ENCODE peak calls at places on chromosomes 3 and 15, in seven cellular contexts. T, B, D, U, H, A and M are unnamed samples.

GRCh38 chr3:13706886-13707285 is 158.0 kb downstream of the FBLN2 start:
- DNase-seq in A (no peak), D (no peak), U (peak; percentile 3), B (no peak), H (no peak), T (no peak), M (no peak)

GRCh38 chr3:158991146-158991705 is 189.4 kb downstream of the MFSD1 start:
- DNase-seq in U (no peak), A (no peak), D (no peak), B (peak; percentile 92), T (no peak), H (peak; percentile 94), M (no peak)

GRCh38 chr15:49492834-49493233 is 69.8 kb downstream of the FGF7 start:
- DNase-seq in H (no peak), D (peak; percentile 4), T (no peak), B (no peak), U (no peak), A (no peak), M (no peak)

GRCh38 chr3:162704991-162705390 is 1208.4 kb downstream of the OTOL1 start:
- DNase-seq in U (no peak), D (no peak), H (no peak), A (no peak), T (no peak), B (no peak), M (no peak)

GRCh38 chr3:134406331-134407246 is 32.3 kb upstream of the AMOTL2 start:
- DNase-seq in T (no peak), H (peak; percentile 88), D (no peak), B (peak; percentile 55), U (peak; percentile 31), A (no peak), M (no peak)

GRCh38 chr3:178083906-178084823 is 452.1 kb upstream of the KCNMB2 start:
- DNase-seq in B (peak; percentile 31), D (peak; percentile 2), T (no peak), A (no peak), U (no peak), H (peak; percentile 70), M (no peak)

GRCh38 chr3:30912304-30912703 is 17.8 kb upstream of the GADL1 start:
- DNase-seq in B (no peak), D (no peak), U (no peak), T (no peak), H (no peak), A (no peak), M (no peak)

GRCh38 chr3:105944281-105944680 is 75.5 kb upstream of the CBLB start:
- DNase-seq in T (no peak), H (no peak), A (no peak), D (no peak), B (no peak), U (no peak), M (no peak)

GRCh38 chr15:38030609-38031008 is 96.2 kb downstream of the TMCO5A start:
- DNase-seq in B (no peak), D (no peak), T (no peak), H (no peak), A (no peak), U (no peak), M (no peak)

GRCh38 chr15:23548071-23548470 is 17.4 kb upstream of the MKRN3 start:
- DNase-seq in B (no peak), H (no peak), A (no peak), U (no peak), T (no peak), D (no peak), M (no peak)

GRCh38 chr3:52524752-52525661 is 8.7 kb downstream of the NT5DC2 start:
- DNase-seq in H (no peak), U (no peak), T (no peak), D (no peak), A (no peak), B (no peak), M (no peak)

GRCh38 chr15:61987824-61988223 is 72.4 kb downstream of the VPS13C start:
- DNase-seq in H (no peak), A (no peak), U (no peak), B (no peak), T (no peak), D (no peak), M (no peak)